ENCODE peak calls at places on chromosomes 7 and 10, in seven cellular contexts. Z, O, B, I, P, M and E are unnamed samples. For H3K9me3, the result is how much of the 10 kb centered on the place peaks cover.

GRCh38 chr7:41916450-41916927 is 213.6 kb upstream of the INHBA start:
- DNase-seq in Z (no peak), O (no peak), B (peak), I (peak), P (no peak), M (no peak), E (peak)

GRCh38 chr7:150340024-150340749 is 1.2 kb downstream of the RARRES2 start:
- DNase-seq in Z (no peak), O (peak), B (peak), I (peak), P (no peak), M (no peak), E (no peak)

GRCh38 chr10:122474145-122474739 is 12.9 kb downstream of the HTRA1 start:
- DNase-seq in Z (no peak), O (peak), B (no peak), I (no peak), P (peak), M (no peak), E (no peak)

GRCh38 chr10:63491558-63492316 is 26.0 kb upstream of the JMJD1C start:
- DNase-seq in Z (no peak), O (no peak), B (peak), I (peak), P (no peak), M (no peak), E (no peak)

GRCh38 chr10:69994262-69994661 is 58.4 kb upstream of the MACROH2A2 start:
- DNase-seq in Z (no peak), O (no peak), B (no peak), I (peak), P (peak), M (no peak), E (peak)

GRCh38 chr10:6140141-6140841 is 51.5 kb downstream of the RBM17 start:
- DNase-seq in Z (no peak), O (no peak), B (no peak), I (no peak), P (no peak), M (no peak), E (no peak)

GRCh38 chr7:137992042-137992737 is 9.7 kb downstream of the CREB3L2 start:
- DNase-seq in Z (no peak), O (no peak), B (peak), I (peak), P (no peak), M (no peak), E (no peak)

GRCh38 chr10:35526775-35527174 is 78.4 kb upstream of the GJD4 start:
- DNase-seq in Z (no peak), O (no peak), B (no peak), I (no peak), P (no peak), M (no peak), E (no peak)

GRCh38 chr10:12501851-12502525 is 152.6 kb downstream of the CAMK1D start:
- DNase-seq in Z (no peak), O (no peak), B (peak), I (no peak), P (no peak), M (no peak), E (no peak)

GRCh38 chr10:72250666-72251065 is 23.1 kb upstream of the DDIT4 start:
- DNase-seq in Z (peak), O (peak), B (peak), I (peak), P (peak), M (no peak), E (peak)

GRCh38 chr7:26090927-26091519 is 61.0 kb upstream of the NFE2L3 start:
- DNase-seq in Z (no peak), O (no peak), B (no peak), I (peak), P (no peak), M (no peak), E (no peak)

GRCh38 chr7:14691597-14692203 is 210.9 kb downstream of the DGKB start:
- DNase-seq in Z (peak), O (peak), B (peak), I (peak), P (peak), M (peak), E (no peak)

GRCh38 chr10:104349623-104350142 is 4.0 kb upstream of the CFAP58 start:
- DNase-seq in Z (no peak), O (no peak), B (no peak), I (peak), P (no peak), M (no peak), E (no peak)

GRCh38 chr10:47034511-47035051 is 123.4 kb downstream of the PTPN20 start:
- DNase-seq in Z (no peak), O (no peak), B (peak), I (no peak), P (no peak), M (no peak), E (no peak)

GRCh38 chr10:118951218-118951617 is 78.3 kb upstream of the NANOS1 start:
- DNase-seq in Z (no peak), O (no peak), B (no peak), I (no peak), P (no peak), M (no peak), E (no peak)

GRCh38 chr10:46250481-46250880 is 36.3 kb upstream of the ANTXRL start:
- DNase-seq in Z (no peak), O (no peak), B (no peak), I (no peak), P (no peak), M (no peak), E (no peak)

GRCh38 chr10:46557319-46558140 is 1.1 kb upstream of the GPRIN2 start:
- DNase-seq in Z (peak), O (peak), B (peak), I (no peak), P (peak), M (no peak), E (peak)

DNA sequence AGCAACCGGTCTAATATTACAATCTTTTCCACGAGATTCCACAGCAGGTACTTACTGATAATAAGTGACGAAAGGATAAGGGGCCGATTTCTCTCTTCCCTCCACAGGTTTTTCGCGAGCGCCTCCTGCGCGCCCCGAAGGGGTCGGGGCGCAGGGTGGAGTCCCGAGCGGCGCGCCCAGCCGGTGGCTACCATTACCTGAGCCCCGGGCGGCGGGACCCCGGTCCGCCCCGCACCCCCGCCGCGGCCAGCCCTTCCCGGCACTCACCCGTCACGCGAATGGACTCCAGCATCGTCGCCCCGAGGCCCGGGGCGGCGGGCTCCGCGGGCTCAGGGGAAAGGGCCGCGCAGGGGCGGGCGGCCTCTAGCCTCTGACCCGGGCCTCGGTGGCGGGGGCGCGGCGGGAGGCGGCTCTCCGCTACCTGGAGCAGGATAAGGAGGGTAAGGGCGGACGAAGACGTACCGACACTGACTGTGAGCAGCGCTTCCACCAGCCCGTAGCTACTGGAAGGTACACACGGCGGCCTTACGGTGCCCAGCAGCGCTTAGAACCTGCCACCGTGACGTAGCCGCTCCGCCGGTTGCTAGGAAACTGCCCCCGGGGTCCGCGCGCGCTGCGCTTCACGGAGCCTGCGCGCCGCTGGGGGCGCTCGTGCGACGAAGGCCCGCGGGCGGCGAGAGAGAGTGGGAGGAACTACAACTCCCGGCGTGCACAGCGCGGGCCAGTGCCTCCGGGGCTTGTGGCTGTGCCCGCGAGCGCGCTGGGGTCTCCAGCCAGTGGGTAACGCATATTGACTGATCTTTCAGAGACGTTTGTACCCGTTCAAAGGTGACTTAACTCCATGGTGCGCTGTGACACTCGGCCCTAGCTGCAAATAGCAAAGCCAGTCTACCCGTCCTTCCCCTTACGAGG is 22.8 kb upstream of the ANLN start:
- DNase-seq in Z (peak), O (peak), B (peak), I (peak), P (peak), M (peak), E (peak)
- H3K27ac ChIP-seq in Z (no peak), O (peak), B (peak), I (no peak), P (no peak), M (peak), E (peak)

GRCh38 chr10:110229155-110229554 is 21.8 kb downstream of the MXI1 start:
- DNase-seq in Z (no peak), O (no peak), B (no peak), I (no peak), P (no peak), M (no peak), E (no peak)

GRCh38 chr10:110226555-110226925 is 19.1 kb downstream of the MXI1 start:
- DNase-seq in Z (peak), O (peak), B (peak), I (peak), P (peak), M (peak), E (peak)

GRCh38 chr10:110226926-110227641 is 19.7 kb downstream of the MXI1 start:
- DNase-seq in Z (peak), O (peak), B (peak), I (peak), P (peak), M (peak), E (peak)

GRCh38 chr10:110225756-110226554 is 18.6 kb downstream of the MXI1 start:
- DNase-seq in Z (peak), O (peak), B (peak), I (peak), P (peak), M (peak), E (peak)

GRCh38 chr10:110228066-110228465 is 20.7 kb downstream of the MXI1 start:
- DNase-seq in Z (no peak), O (no peak), B (no peak), I (no peak), P (no peak), M (no peak), E (no peak)
- H3K9me3 ChIP-seq in Z (under half), O (under half), B (under half), I (under half), P (under half), M (under half), E (under half)

DNA sequence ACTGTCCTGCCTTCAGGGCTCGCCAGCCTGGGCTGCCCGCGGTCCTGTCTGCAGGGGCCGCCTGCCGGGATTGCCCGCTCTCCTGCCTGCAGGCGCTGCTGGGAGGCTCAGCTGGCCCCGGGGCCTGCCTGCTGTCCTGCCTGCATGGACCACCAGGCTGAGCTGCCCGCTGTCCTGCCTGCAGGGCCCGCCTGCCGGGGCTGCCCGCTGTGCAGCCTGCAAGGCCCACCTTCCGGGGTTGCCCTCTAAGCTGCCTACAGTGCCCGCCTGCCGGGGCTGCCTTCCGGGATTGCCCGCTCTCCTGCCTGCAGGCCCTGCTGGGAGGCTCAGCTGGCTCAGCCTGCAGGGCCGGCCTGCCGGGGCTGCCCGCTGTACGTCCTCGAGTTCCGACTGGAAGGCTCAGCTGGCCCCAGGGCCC is 164.4 kb downstream of the GLRX3 start:
- DNase-seq in Z (no peak), O (peak), B (no peak), I (no peak), P (peak), M (peak), E (peak)
- H3K27ac ChIP-seq in Z (no peak), O (peak), B (peak), I (no peak), P (peak), M (peak), E (peak)

DNA sequence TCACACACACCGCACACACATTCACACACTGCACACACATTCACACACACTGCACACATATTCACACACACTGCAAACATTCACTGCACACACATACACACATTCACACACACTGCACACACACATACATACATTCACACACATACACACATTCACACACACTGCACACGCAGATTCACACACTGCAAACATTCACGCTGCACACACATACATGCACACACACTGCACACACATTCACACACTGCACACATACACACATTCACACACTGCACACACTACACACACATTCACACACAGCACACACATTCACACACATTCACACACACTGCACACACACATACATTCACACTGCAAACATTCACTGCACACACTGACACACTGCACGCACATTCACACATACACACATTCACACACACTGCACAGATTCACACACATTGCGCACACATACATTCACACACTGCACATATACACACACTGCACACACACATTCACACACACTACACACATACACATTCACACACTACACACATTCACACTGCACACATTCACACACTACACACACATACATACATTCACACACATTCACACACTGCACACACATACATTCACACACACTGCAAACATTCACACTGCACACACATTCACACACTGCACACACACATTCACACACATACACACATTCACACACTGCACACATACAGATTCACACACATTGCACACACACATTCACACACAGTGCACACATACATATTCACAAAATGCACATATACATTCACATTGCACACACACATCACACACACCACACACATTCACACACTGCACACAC is 325.1 kb downstream of the PTPRN2 start:
- DNase-seq in Z (no peak), O (no peak), B (no peak), I (no peak), P (no peak), M (no peak), E (no peak)
- H3K9me3 ChIP-seq in Z (under half), O (under half), B (under half), I (half or more), P (under half), M (under half), E (under half)

GRCh38 chr10:87706731-87707130 is 47.1 kb downstream of the PAPSS2 start:
- DNase-seq in Z (no peak), O (no peak), B (no peak), I (peak), P (no peak), M (no peak), E (no peak)

GRCh38 chr10:87702260-87702972 is 42.7 kb downstream of the PAPSS2 start:
- DNase-seq in Z (no peak), O (no peak), B (no peak), I (no peak), P (no peak), M (no peak), E (no peak)

GRCh38 chr10:87700031-87700796 is 40.5 kb downstream of the PAPSS2 start:
- DNase-seq in Z (no peak), O (no peak), B (no peak), I (peak), P (no peak), M (no peak), E (no peak)

GRCh38 chr10:87705339-87705738 is 45.7 kb downstream of the PAPSS2 start:
- DNase-seq in Z (no peak), O (no peak), B (no peak), I (peak), P (no peak), M (no peak), E (no peak)

GRCh38 chr10:87702973-87703294 is 43.3 kb downstream of the PAPSS2 start:
- DNase-seq in Z (no peak), O (no peak), B (no peak), I (no peak), P (no peak), M (no peak), E (no peak)
- H3K27ac ChIP-seq in Z (no peak), O (no peak), B (no peak), I (no peak), P (no peak), M (no peak), E (no peak)

GRCh38 chr7:57201895-57202210 is 69.6 kb upstream of the ZNF479 start:
- DNase-seq in Z (no peak), O (no peak), B (no peak), I (no peak), P (no peak), M (no peak), E (no peak)
- H3K9me3 ChIP-seq in Z (under half), O (under half), B (under half), I (under half), P (under half), M (under half), E (under half)

GRCh38 chr7:139721417-139721816 is 56.4 kb downstream of the HIPK2 start:
- DNase-seq in Z (no peak), O (no peak), B (no peak), I (no peak), P (no peak), M (no peak), E (no peak)
- H3K27ac ChIP-seq in Z (no peak), O (no peak), B (no peak), I (no peak), P (no peak), M (no peak), E (peak)